ENCODE peak calls at places on chromosomes 3 and 15, in nine cellular contexts. M is HCT116; G is naive thymus-derived CD4-positive, alpha-beta T cell; F is RWPE1; O is left cardiac atrium; A is GM13976; K is iris pigment epithelial cell; X is activated T-helper 1 cell treated with Interleukin-2 at 50 U/mL for 16 hours; C is HEK293T. N is an unnamed sample.

GRCh38 chr15:55434989-55435825 is 26.9 kb downstream of the PIERCE2 start:
- DNase-seq in M (peak), G (no peak), F (peak), O (no peak), A (peak), K (peak), X (no peak), C (peak), N (peak)

GRCh38 chr3:141782386-141782932 is 19.3 kb downstream of the GRK7 start:
- DNase-seq in M (peak), G (no peak), F (peak), O (no peak), A (no peak), K (no peak), X (no peak), C (no peak), N (peak)

GRCh38 chr15:63463030-63463429 is 41.4 kb upstream of the USP3 start:
- DNase-seq in M (no peak), G (no peak), F (no peak), O (no peak), A (no peak), K (no peak), X (no peak), C (no peak), N (no peak)

GRCh38 chr3:152287898-152288576 is 19.3 kb downstream of the MBNL1 start:
- DNase-seq in M (no peak), G (no peak), F (peak), O (no peak), A (no peak), K (no peak), X (no peak), C (no peak), N (peak)

GRCh38 chr3:54138937-54139547 is 16.7 kb downstream of the CACNA2D3 start:
- DNase-seq in M (no peak), G (no peak), F (no peak), O (no peak), A (no peak), K (no peak), X (no peak), C (no peak), N (peak)

GRCh38 chr3:197407526-197407925 is 109.1 kb upstream of the DLG1 start:
- DNase-seq in M (no peak), G (no peak), F (no peak), O (no peak), A (no peak), K (no peak), X (no peak), C (no peak), N (no peak)

GRCh38 chr3:150300376-150300775 is 107.7 kb upstream of the TSC22D2 start:
- DNase-seq in M (no peak), G (no peak), F (peak), O (no peak), A (no peak), K (peak), X (no peak), C (no peak), N (peak)

GRCh38 chr3:100043271-100043670 is 71.0 kb downstream of the FILIP1L start:
- DNase-seq in M (no peak), G (no peak), F (no peak), O (no peak), A (no peak), K (no peak), X (no peak), C (no peak), N (no peak)

GRCh38 chr3:10836676-10837075 is 20.6 kb downstream of the SLC6A11 start:
- DNase-seq in M (no peak), G (no peak), F (no peak), O (no peak), A (no peak), K (no peak), X (no peak), C (no peak), N (no peak)

GRCh38 chr3:97009427-97010019 is 195.1 kb downstream of the EPHA6 start:
- DNase-seq in M (no peak), G (no peak), F (no peak), O (no peak), A (no peak), K (no peak), X (no peak), C (no peak), N (no peak)

GRCh38 chr3:72155391-72156064 is 370.6 kb upstream of the PROK2 start:
- DNase-seq in M (no peak), G (no peak), F (peak), O (peak), A (no peak), K (peak), X (no peak), C (no peak), N (peak)

GRCh38 chr15:29636140-29636539 is 186.1 kb downstream of the TJP1 start:
- DNase-seq in M (no peak), G (no peak), F (no peak), O (no peak), A (no peak), K (no peak), X (no peak), C (no peak), N (no peak)

GRCh38 chr15:42100021-42100800 is 5.8 kb upstream of the PLA2G4D start:
- DNase-seq in M (no peak), G (no peak), F (no peak), O (no peak), A (no peak), K (peak), X (no peak), C (no peak), N (peak)

GRCh38 chr15:57563416-57563815 is 28.3 kb upstream of the MYZAP start:
- DNase-seq in M (no peak), G (peak), F (no peak), O (no peak), A (no peak), K (no peak), X (no peak), C (no peak), N (no peak)

GRCh38 chr3:189568931-189569330 is 62.3 kb upstream of the TP63 start:
- DNase-seq in M (no peak), G (no peak), F (no peak), O (no peak), A (no peak), K (no peak), X (no peak), C (no peak), N (no peak)

GRCh38 chr15:67090297-67091072 is 25.1 kb downstream of the SMAD3 start:
- DNase-seq in M (no peak), G (no peak), F (no peak), O (no peak), A (no peak), K (no peak), X (no peak), C (no peak), N (no peak)

GRCh38 chr3:66033241-66034138 is 5.2 kb downstream of the MAGI1 start:
- DNase-seq in M (no peak), G (no peak), F (no peak), O (no peak), A (peak), K (no peak), X (no peak), C (no peak), N (no peak)

GRCh38 chr15:80099246-80099645 is 39.8 kb downstream of the ZFAND6 start:
- DNase-seq in M (no peak), G (no peak), F (no peak), O (no peak), A (peak), K (peak), X (no peak), C (no peak), N (no peak)

GRCh38 chr3:126284258-126284904 is 72.8 kb downstream of the KLF15 start:
- DNase-seq in M (peak), G (no peak), F (peak), O (no peak), A (no peak), K (peak), X (no peak), C (no peak), N (peak)

GRCh38 chr3:196012941-196013471 is 68.9 kb downstream of the TFRC start:
- DNase-seq in M (no peak), G (no peak), F (peak), O (no peak), A (no peak), K (no peak), X (no peak), C (no peak), N (no peak)

GRCh38 chr15:67720556-67721175 is 104.6 kb upstream of the SKOR1 start:
- DNase-seq in M (no peak), G (no peak), F (no peak), O (no peak), A (no peak), K (no peak), X (no peak), C (peak), N (no peak)

GRCh38 chr3:53773330-53773583 is 73.0 kb downstream of the CHDH start:
- DNase-seq in M (no peak), G (no peak), F (no peak), O (no peak), A (no peak), K (no peak), X (no peak), C (no peak), N (no peak)

GRCh38 chr3:41683666-41684350 is 278.1 kb downstream of the ULK4 start:
- DNase-seq in M (no peak), G (no peak), F (no peak), O (no peak), A (no peak), K (peak), X (no peak), C (no peak), N (peak)